ENCODE peak calls at places on chromosomes 13 and 19, in nine cellular contexts. H is lung; K is GM04503; O is M059J; G is H9; X is AG04449; R is astrocyte; D is GM19239; V is stimulated activated CD8-positive, alpha-beta memory T cell treated with anti-CD3 and anti-CD28 coated beads, Interleukin-4, amount 100 ng/mL, for 24 hours. Z is an unnamed sample.

GRCh38 chr13:75544681-75545333 is 4.8 kb upstream of the UCHL3 start:
- DNase-seq in H (no peak), K (peak), O (peak), G (no peak), X (peak), R (peak), D (no peak), V (no peak), Z (no peak)

GRCh38 chr19:2589441-2589840 is 113.1 kb downstream of the GNG7 start:
- DNase-seq in H (no peak), K (no peak), O (no peak), G (no peak), X (no peak), R (no peak), D (no peak), V (no peak), Z (no peak)

GRCh38 chr13:32125746-32126145 is 94.2 kb downstream of the FRY start:
- DNase-seq in H (no peak), K (no peak), O (peak), G (no peak), X (no peak), R (no peak), D (no peak), V (no peak), Z (no peak)

GRCh38 chr13:113114511-113115362 is 7.9 kb upstream of the F10 start:
- DNase-seq in H (no peak), K (no peak), O (no peak), G (no peak), X (no peak), R (no peak), D (no peak), V (no peak), Z (peak)

GRCh38 chr19:5269926-5270325 is 70.7 kb downstream of the PTPRS start:
- DNase-seq in H (no peak), K (no peak), O (no peak), G (no peak), X (no peak), R (no peak), D (no peak), V (no peak), Z (no peak)

GRCh38 chr13:29505950-29506349 is 89.5 kb downstream of the SLC7A1 start:
- DNase-seq in H (no peak), K (no peak), O (no peak), G (no peak), X (no peak), R (no peak), D (no peak), V (no peak), Z (no peak)

GRCh38 chr19:14381689-14382474 is 638 bp downstream of the ADGRE5 start:
- DNase-seq in H (peak), K (no peak), O (peak), G (no peak), X (no peak), R (no peak), D (no peak), V (peak), Z (peak)

GRCh38 chr19:38400361-38400760 is 2.5 kb upstream of the FAM98C start:
- DNase-seq in H (no peak), K (no peak), O (peak), G (no peak), X (no peak), R (no peak), D (no peak), V (no peak), Z (no peak)

GRCh38 chr19:49347835-49348234 is 12.6 kb downstream of the CD37 start:
- DNase-seq in H (no peak), K (peak), O (peak), G (peak), X (peak), R (peak), D (no peak), V (no peak), Z (no peak)

Z was measured in stimulated activated CD4-positive, alpha-beta T cell treated with anti-CD3 and anti-CD28 coated beads, Interleukin-4, amount 100 ng/mL, for 4 hours.